ENCODE peak calls at places on chromosome 10, in nine cellular contexts. N is colonic mucosa, V is GM20000, T is ovary, Z is glutamatergic neuron, X is HFF-Myc, C is dorsolateral prefrontal cortex, S is foreskin fibroblast, I is GM13976. A is an unnamed sample.

GRCh38 chr10:110372656-110373055 is 67.9 kb upstream of the SMNDC1 start:
- DNase-seq in Z (no peak), C (no peak), N (no peak), S (no peak), V (no peak), I (no peak), X (no peak), T (no peak), A (no peak)

GRCh38 chr10:22086730-22087364 is 83.3 kb upstream of the DNAJC1 start:
- DNase-seq in I (no peak), Z (peak; percentile 58), N (peak; percentile 65), X (peak; percentile 56), T (peak; percentile 90), V (no peak), C (peak; percentile 53), S (peak; percentile 75), A (no peak)

GRCh38 chr10:113019692-113020424 is 69.8 kb downstream of the TCF7L2 start:
- DNase-seq in N (no peak), S (no peak), C (no peak), I (no peak), T (no peak), X (no peak), Z (no peak), V (no peak), A (no peak)

GRCh38 chr10:128095753-128096469 is 30.3 kb downstream of the MKI67 start:
- DNase-seq in T (no peak), C (no peak), S (no peak), Z (no peak), V (no peak), X (no peak), N (no peak), I (no peak), A (peak; percentile 42)

GRCh38 chr10:72663971-72664370 is 28.0 kb upstream of the MCU start:
- DNase-seq in Z (no peak), V (no peak), C (no peak), S (no peak), T (no peak), N (no peak), X (no peak), I (no peak), A (no peak)

GRCh38 chr10:92696606-92697383 is 7.0 kb downstream of the HHEX start:
- DNase-seq in N (no peak), V (no peak), X (no peak), I (no peak), T (no peak), Z (no peak), S (no peak), C (no peak), A (no peak)

GRCh38 chr10:114172776-114173555 is 1.0 kb downstream of the CCDC186 start:
- DNase-seq in V (no peak), X (no peak), T (no peak), Z (no peak), C (no peak), N (no peak), I (no peak), S (no peak), A (no peak)

GRCh38 chr10:35328404-35329037 is 7.8 kb upstream of the CCNY start:
- DNase-seq in I (no peak), T (no peak), C (no peak), Z (no peak), V (no peak), S (no peak), N (no peak), X (peak; percentile 19), A (no peak)

GRCh38 chr10:74927701-74928100 is 101.3 kb downstream of the KAT6B start:
- DNase-seq in S (no peak), T (no peak), I (no peak), V (no peak), N (no peak), X (no peak), C (no peak), Z (no peak), A (no peak)

GRCh38 chr10:25661632-25662031 is 272.4 kb upstream of the MYO3A start:
- DNase-seq in T (no peak), C (no peak), N (no peak), X (no peak), S (no peak), I (no peak), Z (no peak), V (no peak), A (no peak)

GRCh38 chr10:100723769-100724530 is 21.4 kb upstream of the PAX2 start:
- DNase-seq in I (no peak), S (no peak), N (no peak), V (no peak), T (no peak), C (no peak), X (no peak), Z (no peak), A (no peak)

GRCh38 chr10:104268691-104269645 is at the start of gene GSTO2:
- DNase-seq in V (peak; percentile 99), N (peak; percentile 98), Z (peak; percentile 98), I (peak; percentile 100), S (peak; percentile 79), T (peak; percentile 99), C (peak; percentile 99), X (peak; percentile 68), A (peak; percentile 100)

GRCh38 chr10:94193466-94193924 is 169.2 kb downstream of the NOC3L start:
- DNase-seq in C (no peak), Z (no peak), T (no peak), S (peak; percentile 47), I (no peak), N (no peak), X (no peak), V (no peak), A (no peak)

GRCh38 chr10:94192974-94193373 is 169.8 kb downstream of the NOC3L start:
- DNase-seq in C (no peak), T (no peak), V (no peak), X (no peak), Z (no peak), S (no peak), N (no peak), I (no peak), A (no peak)

GRCh38 chr10:94197241-94197640 is 165.5 kb downstream of the NOC3L start:
- DNase-seq in N (no peak), T (no peak), S (no peak), C (no peak), Z (no peak), I (no peak), V (no peak), X (no peak), A (no peak)

GRCh38 chr10:94192333-94192732 is 170.4 kb downstream of the NOC3L start:
- DNase-seq in X (no peak), T (no peak), C (no peak), V (no peak), S (no peak), Z (no peak), N (no peak), I (no peak), A (no peak)

DNA sequence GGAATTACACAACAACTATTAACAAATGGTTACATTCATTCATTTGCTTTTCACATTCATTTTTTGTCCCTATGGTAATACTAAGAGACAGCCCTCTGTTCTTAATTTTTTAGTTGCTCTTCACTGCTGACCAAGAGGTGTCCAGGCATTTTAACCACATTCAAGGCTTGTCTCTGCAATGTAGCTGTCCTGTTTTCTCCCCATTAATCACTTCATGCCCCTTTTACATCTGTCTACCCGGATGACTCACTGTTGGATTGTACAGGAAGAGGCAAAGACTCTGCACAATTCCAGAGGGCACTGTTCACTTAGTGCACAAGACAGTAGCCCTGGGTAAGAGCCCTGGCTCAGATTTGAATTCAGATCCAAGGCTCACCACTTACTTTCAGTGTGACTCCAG is 168.5 kb downstream of the NOC3L start:
- DNase-seq in V (no peak), I (no peak), X (peak; percentile 41), C (no peak), T (no peak), N (no peak), Z (no peak), S (peak; percentile 71), A (no peak)
- TF ChIP-seq CTCF in V (no peak), I (no peak), X (no peak), C (no peak), T (no peak), N (no peak), Z (no peak), S (no peak), A (peak; percentile 26)

DNA sequence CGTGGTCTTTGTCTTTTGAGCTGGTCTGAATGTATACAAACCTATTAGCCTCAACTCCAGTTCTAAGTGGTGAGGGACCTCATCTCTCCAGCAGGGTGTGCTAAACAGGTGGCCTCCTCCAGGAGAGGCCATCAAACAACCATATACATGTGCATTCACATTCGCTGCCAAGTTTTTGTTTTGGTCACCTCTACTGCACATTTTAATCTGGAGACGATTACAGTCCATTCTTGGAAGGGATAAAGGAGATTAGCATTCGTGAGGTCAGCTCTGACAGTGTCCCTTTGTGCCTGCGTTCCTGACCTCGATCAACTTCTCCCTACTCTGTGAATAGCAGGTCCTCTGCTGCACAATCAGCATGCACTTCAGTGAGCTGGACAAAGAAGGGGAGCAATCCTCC is 60.8 kb downstream of the RHOBTB1 start:
- DNase-seq in S (no peak), V (peak; percentile 21), N (peak; percentile 26), X (peak; percentile 31), T (no peak), I (peak; percentile 32), C (no peak), Z (no peak), A (no peak)
- TF ChIP-seq CTCF in S (peak; percentile 28), V (peak; percentile 23), N (peak; percentile 57), X (peak; percentile 65), T (no peak), I (peak; percentile 19), C (peak; percentile 39), Z (no peak), A (peak; percentile 44)

DNA sequence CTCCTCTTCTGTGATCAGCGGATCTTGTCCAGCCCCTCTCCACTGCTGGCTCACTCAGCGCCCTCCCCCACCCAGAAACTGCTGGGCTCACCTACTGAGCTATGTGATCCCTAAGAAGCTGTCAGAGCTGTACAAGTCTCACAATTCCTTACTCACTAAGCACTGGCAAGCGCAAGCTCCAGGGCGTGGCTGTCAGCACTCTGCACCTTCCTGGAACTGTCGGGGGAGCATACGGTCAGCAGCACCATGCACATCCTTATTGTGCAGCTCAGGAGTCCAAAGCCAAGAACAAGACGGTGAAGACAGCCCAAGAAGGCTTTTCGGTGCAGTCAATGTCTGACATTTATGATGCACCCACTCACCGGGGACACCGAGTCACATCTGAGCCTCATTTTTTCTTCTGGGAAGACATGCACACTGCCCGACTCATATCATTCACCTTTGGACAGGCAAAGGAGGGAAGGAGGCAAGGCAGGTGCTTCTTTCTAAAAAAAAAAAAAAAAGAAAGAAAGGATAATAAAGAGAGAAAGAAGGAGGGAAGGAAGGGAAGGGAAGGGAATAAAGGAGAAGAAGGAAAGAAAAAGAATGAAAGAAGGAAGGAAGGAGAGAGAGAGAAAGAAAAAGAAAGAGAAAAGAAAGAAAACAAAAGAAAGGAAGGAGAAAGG is 56.3 kb downstream of the ASB13 start:
- DNase-seq in T (no peak), Z (no peak), V (no peak), I (no peak), N (peak; percentile 89), S (no peak), C (no peak), X (no peak), A (no peak)
- TF ChIP-seq CTCF in T (no peak), Z (no peak), V (no peak), I (no peak), N (no peak), S (no peak), C (no peak), X (no peak), A (no peak)

DNA sequence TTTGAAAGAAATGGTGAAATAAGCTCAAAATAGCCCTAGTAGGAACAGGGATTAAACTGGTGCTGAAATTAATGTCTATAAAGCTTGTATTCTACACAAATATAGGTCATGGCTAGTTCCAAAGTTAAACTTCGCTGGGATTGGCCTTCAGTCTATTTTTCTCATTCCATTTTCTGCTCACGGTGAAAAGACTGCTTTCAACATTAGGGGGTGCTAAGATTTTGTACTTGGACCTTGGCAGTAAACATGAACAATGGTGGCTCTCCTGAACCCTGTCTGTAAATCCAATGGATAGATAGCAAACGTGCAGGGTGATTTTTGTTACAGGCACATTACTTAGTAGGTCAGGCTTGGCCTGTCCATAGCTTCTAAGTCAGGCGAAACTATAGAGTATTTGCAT is 36.0 kb upstream of the RSU1 start:
- DNase-seq in N (no peak), V (no peak), T (no peak), C (no peak), Z (no peak), X (no peak), S (peak; percentile 33), I (peak; percentile 16), A (no peak)
- TF ChIP-seq CTCF in N (no peak), V (peak; percentile 22), T (no peak), C (no peak), Z (peak; percentile 16), X (peak; percentile 37), S (peak; percentile 53), I (no peak), A (peak; percentile 68)

A was measured in osteocyte.